ENCODE peak calls at places on chromosomes 4 and X, in eight cellular contexts. H is tibial artery; Z is IMR-90; B is PC-3; J is hepatocyte; P is CD4-positive, CD25-positive, alpha-beta regulatory T cell; V is CD8-positive, alpha-beta T cell; R is endothelial cell of umbilical vein. K is an unnamed sample. For H3K27me3, the result is how much of the 10 kb centered on the place peaks cover.

GRCh38 chr4:143230683-143231082 is 46.0 kb downstream of the USP38 start:
- DNase-seq in H (no peak), Z (no peak), B (no peak), J (no peak), P (no peak), V (no peak), R (no peak), K (no peak)

GRCh38 chr4:77073981-77074865 is 1.6 kb downstream of the CCNI start:
- DNase-seq in H (no peak), Z (no peak), B (no peak), J (no peak), P (no peak), V (no peak), R (peak), K (no peak)

GRCh38 chrX:45485682-45486081 is 285.0 kb upstream of the DIPK2B start:
- DNase-seq in H (no peak), Z (no peak), B (no peak), J (no peak), P (no peak), V (no peak), R (peak), K (no peak)

GRCh38 chrX:20451936-20452335 is 185.2 kb upstream of the RPS6KA3 start:
- DNase-seq in H (no peak), Z (no peak), B (no peak), J (no peak), P (no peak), V (no peak), R (no peak), K (no peak)

GRCh38 chrX:38694394-38694793 is 106.9 kb upstream of the MID1IP1 start:
- DNase-seq in H (no peak), Z (no peak), B (peak), J (no peak), P (no peak), V (no peak), R (no peak), K (no peak)

GRCh38 chrX:49956313-49956712 is 33.9 kb downstream of the CLCN5 start:
- DNase-seq in H (no peak), Z (no peak), B (no peak), J (no peak), P (no peak), V (no peak), R (no peak), K (no peak)

GRCh38 chr4:39686997-39687396 is 10.9 kb upstream of the UBE2K start:
- DNase-seq in H (no peak), Z (no peak), B (no peak), J (no peak), P (no peak), V (no peak), R (no peak), K (no peak)

GRCh38 chr4:2253160-2254084 is 8.5 kb downstream of the MXD4 start:
- DNase-seq in H (peak), Z (no peak), B (no peak), J (no peak), P (no peak), V (peak), R (no peak), K (peak)

GRCh38 chr4:156505341-156505955 is 466.2 kb downstream of the PDGFC start:
- DNase-seq in H (no peak), Z (no peak), B (no peak), J (peak), P (no peak), V (no peak), R (no peak), K (no peak)

GRCh38 chr4:107896158-107896645 is 35.1 kb upstream of the CYP2U1 start:
- DNase-seq in H (no peak), Z (peak), B (peak), J (peak), P (no peak), V (no peak), R (peak), K (no peak)

GRCh38 chr4:163164591-163164990 is 2.1 kb downstream of the NAF1 start:
- DNase-seq in H (no peak), Z (no peak), B (no peak), J (no peak), P (no peak), V (no peak), R (no peak), K (no peak)

GRCh38 chrX:132615396-132616131 is 126.7 kb upstream of the MBNL3 start:
- DNase-seq in H (peak), Z (peak), B (peak), J (peak), P (peak), V (peak), R (peak), K (no peak)

DNA sequence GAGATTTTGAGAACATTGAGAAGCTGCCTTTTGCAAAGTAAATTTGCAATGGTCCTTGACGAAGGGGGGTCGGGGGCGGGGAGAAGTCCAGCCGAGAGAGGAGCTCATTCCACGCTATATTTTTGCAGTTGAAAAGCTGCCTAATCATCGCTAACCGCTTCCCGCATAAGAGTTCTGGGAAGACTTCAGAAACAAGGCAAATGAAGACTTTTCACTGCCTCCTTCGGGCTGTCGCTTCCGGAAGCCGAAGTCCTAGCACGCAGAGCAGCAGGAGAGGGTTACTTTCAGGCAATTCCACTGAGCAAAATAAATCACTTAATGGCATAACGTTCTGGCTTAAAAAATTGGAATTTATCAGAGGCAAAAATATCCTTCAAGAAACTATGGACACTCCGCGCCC is 2.7 kb upstream of the LRAT start:
- DNase-seq in H (no peak), Z (no peak), B (no peak), J (no peak), P (no peak), V (no peak), R (no peak), K (no peak)
- H3K27me3 ChIP-seq in H (under half), Z (under half), B (under half), J (half or more), P (under half), V (under half), R (under half), K (under half)

GRCh38 chr4:69594382-69594781 is 45.1 kb downstream of the UGT2A2 start:
- DNase-seq in H (no peak), Z (no peak), B (no peak), J (peak), P (no peak), V (no peak), R (no peak), K (no peak)
- H3K4me3 ChIP-seq in H (no peak), Z (no peak), B (no peak), J (no peak), P (no peak), V (no peak), R (no peak), K (no peak)

GRCh38 chr4:7083597-7084563 is 16.0 kb upstream of the GRPEL1 start:
- DNase-seq in H (no peak), Z (no peak), B (no peak), J (no peak), P (no peak), V (no peak), R (no peak), K (no peak)

GRCh38 chr4:7086384-7086783 is 18.5 kb upstream of the GRPEL1 start:
- DNase-seq in H (no peak), Z (no peak), B (no peak), J (no peak), P (no peak), V (no peak), R (no peak), K (no peak)

GRCh38 chr4:7089211-7089964 is 21.5 kb upstream of the GRPEL1 start:
- DNase-seq in H (no peak), Z (no peak), B (no peak), J (no peak), P (no peak), V (no peak), R (no peak), K (no peak)

DNA sequence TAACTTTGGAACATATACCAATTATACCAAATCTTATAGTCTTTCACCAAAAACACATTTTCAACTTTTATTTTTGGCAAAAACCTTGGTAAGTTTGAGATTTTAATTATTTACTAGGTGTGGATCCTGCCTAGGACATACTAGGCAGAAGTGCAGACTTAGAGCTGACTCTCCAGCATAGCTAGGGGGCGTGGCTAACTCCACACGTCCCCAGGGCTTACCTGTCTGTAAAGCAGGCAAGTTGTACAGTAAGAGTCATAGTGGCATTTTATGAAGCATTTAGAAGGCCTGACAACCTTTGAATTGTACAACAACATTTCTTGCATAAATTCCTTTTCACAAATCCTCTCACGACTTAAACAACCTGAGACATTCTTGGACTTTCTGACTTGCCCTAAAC is 19.2 kb upstream of the GRPEL1 start:
- DNase-seq in H (no peak), Z (no peak), B (peak), J (no peak), P (no peak), V (no peak), R (no peak), K (no peak)
- H3K27me3 ChIP-seq in H (under half), Z (under half), B (under half), J (under half), P (under half), V (under half), R (under half), K (under half)

DNA sequence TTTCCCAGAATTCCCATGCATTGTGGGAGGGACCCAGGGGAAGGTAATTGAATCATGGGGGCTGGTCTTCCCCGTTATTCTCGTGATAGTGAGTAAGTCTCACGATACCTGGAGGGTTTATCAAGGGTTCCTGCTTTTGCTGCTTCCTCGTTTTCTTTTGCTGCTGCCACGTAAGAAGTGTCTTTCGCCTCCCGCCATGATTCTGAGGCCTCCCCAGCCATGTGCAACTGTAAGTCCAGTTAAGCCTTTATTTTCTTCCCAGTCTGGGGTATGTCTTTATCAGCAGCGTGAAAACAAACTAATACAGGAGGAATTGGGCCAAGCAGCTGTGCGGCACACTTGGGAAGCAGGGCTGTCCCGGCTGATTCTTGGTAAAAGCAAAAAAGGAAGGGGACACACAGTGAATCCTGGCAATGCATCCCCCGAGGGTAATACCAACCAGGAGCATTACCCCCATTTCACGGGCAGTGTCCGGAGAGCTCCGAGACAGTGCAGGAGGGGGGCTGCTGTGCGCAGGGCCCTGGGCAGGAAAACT is 185.7 kb downstream of the AFAP1 start:
- DNase-seq in H (no peak), Z (no peak), B (peak), J (no peak), P (no peak), V (no peak), R (no peak), K (no peak)
- H3K4me3 ChIP-seq in H (no peak), Z (no peak), B (peak), J (no peak), P (no peak), V (no peak), R (no peak), K (no peak)

GRCh38 chr4:1009647-1010521 is 1.5 kb upstream of the FGFRL1 start:
- DNase-seq in H (peak), Z (peak), B (peak), J (peak), P (peak), V (peak), R (peak), K (peak)
- H3K27me3 ChIP-seq in H (under half), Z (under half), B (under half), J (under half), P (under half), V (under half), R (under half), K (under half)

GRCh38 chr4:58265734-58266133 is 1155.5 kb upstream of the IGFBP7 start:
- DNase-seq in H (no peak), Z (no peak), B (no peak), J (no peak), P (no peak), V (no peak), R (no peak), K (no peak)
- H3K4me3 ChIP-seq in H (no peak), Z (no peak), B (no peak), J (no peak), P (no peak), V (no peak), R (no peak), K (no peak)